ENCODE peak calls at places on chromosomes 1 and 21, in six cellular contexts. Z is lower leg skin, E is body of pancreas, N is stomach, C is ovary, Q is H54. F is an unnamed sample.

GRCh38 chr21:44571844-44572782 is 1.4 kb upstream of the KRTAP10-4 start:
- DNase-seq in C (no peak), E (no peak), Q (no peak), N (no peak), Z (peak), F (no peak)

GRCh38 chr1:32066489-32066873 is 6.3 kb upstream of the TMEM39B start:
- DNase-seq in N (peak), C (no peak), Q (no peak), E (peak), Z (peak), F (peak)

GRCh38 chr1:185804206-185804605 is 70.0 kb downstream of the HMCN1 start:
- DNase-seq in Z (no peak), C (no peak), N (no peak), E (no peak), Q (no peak), F (no peak)

GRCh38 chr1:215842905-215843304 is 275.8 kb downstream of the KCTD3 start:
- DNase-seq in C (no peak), Q (no peak), N (no peak), Z (no peak), E (no peak), F (no peak)

GRCh38 chr1:212152308-212152693 is 116.8 kb downstream of the DTL start:
- DNase-seq in C (no peak), Z (no peak), E (no peak), N (no peak), Q (no peak), F (no peak)

GRCh38 chr21:45011911-45012660 is 62.3 kb upstream of the ADARB1 start:
- DNase-seq in E (peak), Q (peak), C (peak), Z (no peak), N (no peak), F (no peak)

GRCh38 chr1:150464422-150464826 is 22.8 kb upstream of the TARS2 start:
- DNase-seq in C (peak), Z (peak), Q (peak), N (peak), E (peak), F (peak)

GRCh38 chr1:47587891-47588582 is 150.2 kb downstream of the FOXD2 start:
- DNase-seq in Z (peak), Q (no peak), C (no peak), N (no peak), E (no peak), F (no peak)

GRCh38 chr1:71521655-71522264 is 440.9 kb upstream of the ZRANB2 start:
- DNase-seq in Z (no peak), Q (no peak), C (peak), N (peak), E (peak), F (peak)

GRCh38 chr1:39659538-39659937 is 12.4 kb downstream of the NT5C1A start:
- DNase-seq in N (no peak), E (no peak), Z (no peak), C (no peak), Q (no peak), F (no peak)

GRCh38 chr1:30571380-30571779 is 152.0 kb downstream of the MATN1 start:
- DNase-seq in N (no peak), Q (no peak), C (no peak), E (no peak), Z (no peak), F (no peak)

GRCh38 chr1:19169642-19170041 is 40.4 kb downstream of the UBR4 start:
- DNase-seq in Z (no peak), C (no peak), N (no peak), E (no peak), Q (no peak), F (no peak)
- TF ChIP-seq POLR2A in Z (no peak), C (no peak), N (no peak), E (no peak), Q (no peak), F (no peak)

DNA sequence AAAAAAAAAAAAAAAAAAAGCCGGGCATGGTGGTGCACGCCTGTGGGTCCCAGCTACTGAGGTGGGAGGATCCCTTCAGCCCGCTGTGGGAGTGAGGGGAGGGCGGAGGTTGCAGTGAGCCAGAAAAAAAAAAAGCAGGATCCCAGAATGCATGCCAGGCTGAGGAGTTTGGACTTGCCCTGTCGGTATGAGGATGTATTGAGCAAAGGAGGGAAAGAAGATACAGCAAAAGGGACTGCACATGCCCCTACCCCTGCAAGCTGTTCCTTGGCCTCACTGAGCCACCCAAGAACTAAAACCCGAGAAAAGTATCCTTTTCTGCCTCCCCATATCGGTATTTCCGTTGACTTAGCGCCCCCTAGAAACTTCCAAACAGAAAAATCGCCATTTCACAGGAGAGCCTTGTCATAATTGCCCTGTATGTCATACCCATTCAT is 1.3 kb upstream of the GPATCH4 start:
- DNase-seq in E (no peak), Z (no peak), N (no peak), C (no peak), Q (no peak), F (no peak)
- TF ChIP-seq POLR2A in E (no peak), Z (no peak), N (no peak), C (no peak), Q (no peak), F (no peak)

GRCh38 chr1:91502138-91502881 is 1.7 kb downstream of the CDC7 start:
- DNase-seq in E (no peak), Z (no peak), C (no peak), Q (no peak), N (no peak), F (no peak)

GRCh38 chr1:91503332-91503900 is 2.8 kb downstream of the CDC7 start:
- DNase-seq in E (no peak), Q (no peak), C (no peak), N (no peak), Z (no peak), F (no peak)

GRCh38 chr1:91501527-91501859 is 842 bp downstream of the CDC7 start:
- DNase-seq in N (no peak), C (no peak), Q (peak), Z (no peak), E (peak), F (no peak)

GRCh38 chr1:91503975-91504530 is 3.4 kb downstream of the CDC7 start:
- DNase-seq in Q (no peak), N (no peak), E (no peak), Z (no peak), C (no peak), F (no peak)

DNA sequence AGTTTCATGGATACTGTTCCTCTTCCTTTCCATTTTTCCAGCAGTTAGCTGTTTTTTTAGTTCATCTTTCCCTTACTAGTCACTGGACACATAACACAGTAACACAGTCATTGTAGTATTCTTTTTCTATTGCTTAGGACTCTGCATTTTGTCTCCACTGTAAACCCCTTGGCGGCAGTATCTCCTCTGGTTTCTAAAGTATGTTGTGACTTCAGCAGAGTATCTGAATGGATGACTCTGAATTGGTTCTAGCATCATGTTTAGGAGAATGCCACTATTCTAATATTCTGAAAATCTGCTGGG is 2.2 kb downstream of the CDC7 start:
- DNase-seq in C (no peak), E (no peak), Z (no peak), N (no peak), Q (no peak), F (no peak)
- TF ChIP-seq POLR2A in C (no peak), E (no peak), Z (no peak), N (no peak), Q (no peak), F (no peak)

GRCh38 chr21:17742940-17743592 is 76.1 kb downstream of the C21orf91 start:
- DNase-seq in E (no peak), C (no peak), Q (no peak), Z (no peak), N (no peak), F (no peak)
- TF ChIP-seq POLR2A in E (no peak), C (no peak), Q (no peak), Z (no peak), N (no peak), F (no peak)

F was measured in adrenal gland.